ENCODE peak calls at places on chromosomes 5 and 9, in six cellular contexts. C is cardiac fibroblast, L is coronary artery, I is A549, E is fibroblast of mammary gland, G is upper lobe of left lung. U is an unnamed sample.

GRCh38 chr5:126965061-126965475 is 65.3 kb downstream of the MARCHF3 start:
- DNase-seq in C (peak; percentile 99), L (no peak), I (no peak), E (peak; percentile 98), G (no peak), U (no peak)

GRCh38 chr9:77040340-77040739 is 20.9 kb downstream of the FOXB2 start:
- DNase-seq in C (no peak), L (no peak), I (no peak), E (no peak), G (no peak), U (no peak)

GRCh38 chr5:60261732-60262131 is 368.2 kb upstream of the PDE4D start:
- DNase-seq in C (no peak), L (no peak), I (no peak), E (no peak), G (no peak), U (no peak)

GRCh38 chr9:124618476-124618875 is 111.3 kb upstream of the NR5A1 start:
- DNase-seq in C (no peak), L (no peak), I (peak; percentile 9), E (no peak), G (no peak), U (no peak)

GRCh38 chr5:51043740-51044139 is 339.5 kb upstream of the ISL1 start:
- DNase-seq in C (no peak), L (no peak), I (no peak), E (no peak), G (no peak), U (no peak)

GRCh38 chr9:110939053-110939452 is 99.2 kb downstream of the LPAR1 start:
- DNase-seq in C (no peak), L (no peak), I (no peak), E (no peak), G (no peak), U (no peak)

GRCh38 chr5:100791376-100791775 is 111.7 kb downstream of the ST8SIA4 start:
- DNase-seq in C (no peak), L (no peak), I (no peak), E (no peak), G (no peak), U (no peak)

GRCh38 chr9:84862786-84863185 is 193.3 kb downstream of the NTRK2 start:
- DNase-seq in C (peak; percentile 68), L (no peak), I (peak; percentile 12), E (peak; percentile 43), G (no peak), U (no peak)

GRCh38 chr9:21564186-21564585 is 82.1 kb upstream of the IFNE start:
- DNase-seq in C (no peak), L (no peak), I (no peak), E (no peak), G (no peak), U (no peak)

GRCh38 chr9:128322342-128323191 is at the start of the genes COQ4 and TRUB2:
- DNase-seq in C (peak; percentile 97), L (peak; percentile 96), I (peak; percentile 96), E (peak; percentile 92), G (peak; percentile 94), U (peak; percentile 88)
- TF ChIP-seq CTCF in C (no peak), L (no peak), I (no peak), E (no peak), G (no peak), U (no peak)

DNA sequence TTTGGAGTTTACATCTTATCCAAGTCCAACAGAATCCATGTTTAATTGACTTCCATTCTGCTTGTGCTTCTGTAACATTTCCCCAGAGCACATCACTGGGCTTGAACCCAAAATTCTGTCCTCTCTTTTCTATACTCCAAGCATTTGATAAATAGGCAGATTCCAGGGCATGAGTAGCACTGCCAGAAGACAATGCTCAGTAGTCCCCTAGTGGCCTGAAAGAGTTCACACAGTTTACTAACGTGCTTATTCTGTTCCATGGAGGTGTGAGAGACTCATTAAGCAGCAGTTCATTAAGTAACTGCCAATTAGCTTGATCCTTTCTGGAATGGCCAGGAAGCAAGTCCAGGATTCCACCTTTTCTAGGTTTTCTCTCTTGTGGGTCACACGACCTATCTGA is 9.4 kb upstream of the GABRA6 start:
- DNase-seq in C (no peak), L (no peak), I (peak; percentile 9), E (peak; percentile 0), G (no peak), U (no peak)
- TF ChIP-seq CTCF in C (peak; percentile 7), L (no peak), I (no peak), E (no peak), G (no peak), U (no peak)

DNA sequence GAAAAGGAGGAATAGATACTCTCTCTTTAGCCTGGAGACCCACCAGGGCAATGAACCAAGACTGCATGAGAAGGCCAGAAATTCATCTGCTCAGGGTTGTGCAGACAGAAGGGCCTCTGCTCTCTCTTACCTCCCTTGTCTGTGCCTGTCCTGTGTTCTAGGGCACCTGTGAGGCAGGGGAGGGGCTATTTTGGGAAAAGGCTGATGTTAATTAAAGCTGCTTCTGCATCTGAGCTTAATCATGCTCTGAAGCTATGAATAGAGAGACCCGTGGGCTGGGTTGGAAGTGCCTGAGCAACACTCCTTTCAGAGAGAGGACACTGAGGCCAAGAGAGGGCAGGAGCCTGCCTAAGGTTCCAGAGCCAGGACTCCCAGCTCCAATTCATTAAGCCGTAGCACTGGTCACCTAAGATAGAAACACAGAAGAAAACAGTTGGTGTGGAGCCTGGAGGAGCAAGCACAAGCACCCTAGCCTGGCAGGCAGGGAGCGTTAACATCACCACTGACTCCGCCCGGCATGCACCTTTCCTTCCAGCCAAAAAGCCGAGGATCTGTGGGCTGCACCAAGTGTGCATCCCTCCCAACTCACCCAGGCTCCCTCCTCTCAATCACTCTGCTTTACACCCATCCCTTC is 31.4 kb upstream of the STING1 start:
- DNase-seq in C (no peak), L (no peak), I (no peak), E (no peak), G (no peak), U (no peak)
- TF ChIP-seq CTCF in C (no peak), L (no peak), I (no peak), E (no peak), G (no peak), U (peak; percentile 22)

DNA sequence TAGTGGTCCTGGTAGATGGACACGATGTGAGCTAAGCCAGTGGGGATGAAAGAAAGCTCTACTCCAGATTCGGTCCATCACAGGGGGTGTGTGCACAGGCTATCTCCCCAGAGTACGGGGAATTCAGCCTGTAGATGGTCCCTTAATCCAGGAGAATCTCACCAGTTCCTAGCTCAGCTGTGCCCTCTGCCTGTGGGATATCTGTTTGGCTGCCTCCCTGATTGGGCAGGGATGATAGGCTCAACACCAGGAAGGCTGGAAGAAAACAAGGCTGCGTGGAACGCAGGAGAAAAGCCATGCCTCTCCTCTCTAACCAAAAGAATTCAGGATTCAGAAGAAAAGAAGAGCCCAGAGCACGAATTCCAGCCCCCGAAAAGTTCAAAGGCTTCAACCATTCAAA is 40.9 kb downstream of the VLDLR start:
- DNase-seq in C (no peak), L (no peak), I (peak; percentile 13), E (no peak), G (no peak), U (no peak)
- TF ChIP-seq CTCF in C (no peak), L (no peak), I (peak; percentile 22), E (peak; percentile 17), G (no peak), U (no peak)

GRCh38 chr5:107700486-107700885 is 29.7 kb upstream of the EFNA5 start:
- DNase-seq in C (peak; percentile 4), L (no peak), I (no peak), E (peak; percentile 11), G (no peak), U (no peak)
- TF ChIP-seq CTCF in C (no peak), L (no peak), I (no peak), E (no peak), G (no peak), U (no peak)

GRCh38 chr5:144332265-144332664 is 161.6 kb downstream of the KCTD16 start:
- DNase-seq in C (peak; percentile 14), L (no peak), I (peak; percentile 3), E (no peak), G (no peak), U (no peak)
- TF ChIP-seq CTCF in C (no peak), L (no peak), I (no peak), E (no peak), G (no peak), U (no peak)

DNA sequence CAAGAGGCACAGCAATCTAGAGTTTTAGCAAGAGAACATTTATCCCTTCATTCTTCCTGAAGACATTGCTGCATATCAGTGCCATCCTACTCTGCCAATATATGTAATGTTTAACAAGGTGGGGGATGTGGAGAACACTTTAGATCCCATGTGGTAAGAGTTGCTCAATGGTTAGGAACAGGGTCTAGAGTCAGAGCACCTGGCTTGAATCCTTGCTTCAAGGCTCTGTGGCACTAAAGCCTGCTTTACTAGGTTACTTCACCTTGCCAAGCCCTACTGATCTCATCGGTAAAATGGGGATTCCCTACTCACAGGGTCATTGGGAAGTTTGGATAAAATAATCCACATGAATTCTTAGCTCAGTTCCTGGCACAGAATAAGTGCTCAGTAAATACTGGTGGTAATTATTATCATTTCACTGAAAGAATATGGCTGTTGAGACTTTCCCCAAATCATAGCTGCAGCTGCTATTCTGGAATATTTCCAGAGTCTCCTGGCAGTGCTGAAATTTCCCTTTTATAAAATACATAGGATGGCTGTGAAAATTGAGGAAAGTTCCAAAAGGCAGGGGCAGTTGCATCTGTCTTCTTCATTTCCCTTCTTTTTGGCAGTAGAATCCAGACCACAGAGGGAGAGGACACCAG is 142.7 kb downstream of the PALM2AKAP2 start:
- DNase-seq in C (no peak), L (no peak), I (no peak), E (no peak), G (no peak), U (no peak)
- TF ChIP-seq CTCF in C (no peak), L (no peak), I (no peak), E (no peak), G (no peak), U (no peak)

GRCh38 chr5:11149136-11149535 is 388.1 kb upstream of the DAP start:
- DNase-seq in C (no peak), L (no peak), I (no peak), E (no peak), G (no peak), U (no peak)
- TF ChIP-seq CTCF in C (no peak), L (no peak), I (no peak), E (no peak), G (no peak), U (no peak)

GRCh38 chr5:167898361-167899042 is 392.9 kb upstream of the WWC1 start:
- DNase-seq in C (no peak), L (no peak), I (no peak), E (no peak), G (no peak), U (no peak)

GRCh38 chr5:167894631-167895472 is 396.6 kb upstream of the WWC1 start:
- DNase-seq in C (no peak), L (no peak), I (no peak), E (no peak), G (no peak), U (no peak)

GRCh38 chr5:167893271-167893670 is 398.2 kb upstream of the WWC1 start:
- DNase-seq in C (no peak), L (no peak), I (no peak), E (no peak), G (no peak), U (no peak)

GRCh38 chr5:167897371-167897770 is 394.1 kb upstream of the WWC1 start:
- DNase-seq in C (no peak), L (no peak), I (no peak), E (no peak), G (no peak), U (no peak)

GRCh38 chr5:167895899-167896659 is 395.4 kb upstream of the WWC1 start:
- DNase-seq in C (no peak), L (no peak), I (no peak), E (no peak), G (peak; percentile 37), U (no peak)
- TF ChIP-seq CTCF in C (no peak), L (no peak), I (no peak), E (no peak), G (no peak), U (no peak)